ENCODE peak calls at places on chromosome 11, in nine cellular contexts. B, L, I, O, E, G, M, Z and N are unnamed samples.

GRCh38 chr11:2666828-2667570 is 32.8 kb downstream of the KCNQ1OT1 start:
- DNase-seq in B (no peak), L (no peak), I (no peak), O (no peak), E (no peak), G (no peak), M (no peak), Z (no peak), N (peak; percentile 11)

GRCh38 chr11:13174090-13174489 is 103.5 kb upstream of the BMAL1 start:
- DNase-seq in B (peak; percentile 42), L (peak; percentile 28), I (no peak), O (no peak), E (no peak), G (no peak), M (no peak), Z (no peak), N (no peak)

GRCh38 chr11:71452354-71453020 is 516 bp upstream of the NADSYN1 start:
- DNase-seq in B (peak; percentile 65), L (peak; percentile 35), I (no peak), O (peak; percentile 70), E (no peak), G (no peak), M (no peak), Z (peak; percentile 67), N (peak; percentile 52)

GRCh38 chr11:72744474-72744873 is 7.7 kb downstream of the ARAP1 start:
- DNase-seq in B (no peak), L (no peak), I (no peak), O (no peak), E (no peak), G (no peak), M (no peak), Z (no peak), N (no peak)

GRCh38 chr11:35116762-35117588 is 22.0 kb upstream of the CD44 start:
- DNase-seq in B (peak; percentile 77), L (peak; percentile 55), I (no peak), O (no peak), E (no peak), G (no peak), M (no peak), Z (no peak), N (no peak)

GRCh38 chr11:270451-271208 is 7.6 kb upstream of the NLRP6 start:
- DNase-seq in B (no peak), L (no peak), I (no peak), O (no peak), E (no peak), G (no peak), M (no peak), Z (no peak), N (peak; percentile 25)

GRCh38 chr11:77619576-77620198 is 17.9 kb downstream of the CLNS1A start:
- DNase-seq in B (peak; percentile 67), L (peak; percentile 54), I (peak; percentile 44), O (peak; percentile 67), E (no peak), G (no peak), M (peak; percentile 61), Z (peak; percentile 92), N (no peak)

GRCh38 chr11:59845399-59845798 is at the start of gene CBLIF:
- DNase-seq in B (no peak), L (no peak), I (no peak), O (no peak), E (no peak), G (no peak), M (no peak), Z (no peak), N (no peak)

GRCh38 chr11:27386176-27386575 is 23.2 kb upstream of the CCDC34 start:
- DNase-seq in B (no peak), L (no peak), I (no peak), O (no peak), E (no peak), G (no peak), M (no peak), Z (no peak), N (no peak)

GRCh38 chr11:24386551-24387404 is 110.1 kb upstream of the LUZP2 start:
- DNase-seq in B (peak; percentile 69), L (peak; percentile 68), I (no peak), O (no peak), E (peak; percentile 13), G (no peak), M (peak; percentile 18), Z (peak; percentile 60), N (no peak)

GRCh38 chr11:129457321-129457720 is 81.7 kb downstream of the BARX2 start:
- DNase-seq in B (no peak), L (no peak), I (no peak), O (no peak), E (no peak), G (no peak), M (no peak), Z (peak; percentile 83), N (no peak)

GRCh38 chr11:101870510-101870909 is 44.3 kb upstream of the CEP126 start:
- DNase-seq in B (peak; percentile 82), L (peak; percentile 87), I (peak; percentile 41), O (no peak), E (no peak), G (no peak), M (peak; percentile 74), Z (peak; percentile 91), N (no peak)

GRCh38 chr11:2507945-2508749 is 63.3 kb downstream of the KCNQ1 start:
- DNase-seq in B (no peak), L (no peak), I (no peak), O (no peak), E (no peak), G (peak; percentile 1), M (no peak), Z (no peak), N (peak; percentile 15)

GRCh38 chr11:62612366-62613274 is at the start of the genes EML3 and ROM1:
- DNase-seq in B (peak; percentile 92), L (peak; percentile 63), I (no peak), O (peak; percentile 92), E (peak; percentile 97), G (peak; percentile 95), M (peak; percentile 88), Z (peak; percentile 79), N (peak; percentile 97)

GRCh38 chr11:125428486-125429173 is 67.4 kb downstream of the FEZ1 start:
- DNase-seq in B (no peak), L (no peak), I (no peak), O (no peak), E (no peak), G (peak; percentile 54), M (no peak), Z (peak; percentile 23), N (no peak)

GRCh38 chr11:107592256-107592655 is 1.3 kb downstream of the ELMOD1 start:
- DNase-seq in B (no peak), L (no peak), I (no peak), O (no peak), E (no peak), G (no peak), M (no peak), Z (no peak), N (no peak)

GRCh38 chr11:45932217-45932616 is 9.8 kb downstream of the LARGE2 start:
- DNase-seq in B (no peak), L (no peak), I (no peak), O (no peak), E (no peak), G (no peak), M (no peak), Z (no peak), N (no peak)

GRCh38 chr11:119671561-119672015 is 57.4 kb downstream of the NECTIN1 start:
- DNase-seq in B (peak; percentile 82), L (peak; percentile 55), I (no peak), O (no peak), E (peak; percentile 83), G (no peak), M (no peak), Z (no peak), N (no peak)

GRCh38 chr11:45233121-45233803 is 52.9 kb downstream of the SYT13 start:
- DNase-seq in B (peak; percentile 59), L (peak; percentile 37), I (peak; percentile 28), O (peak; percentile 51), E (peak; percentile 91), G (peak; percentile 85), M (peak; percentile 61), Z (peak; percentile 70), N (peak; percentile 86)

GRCh38 chr11:36557991-36558390 is 9.8 kb upstream of the RAG1 start:
- DNase-seq in B (no peak), L (no peak), I (no peak), O (no peak), E (no peak), G (no peak), M (no peak), Z (no peak), N (no peak)

DNA sequence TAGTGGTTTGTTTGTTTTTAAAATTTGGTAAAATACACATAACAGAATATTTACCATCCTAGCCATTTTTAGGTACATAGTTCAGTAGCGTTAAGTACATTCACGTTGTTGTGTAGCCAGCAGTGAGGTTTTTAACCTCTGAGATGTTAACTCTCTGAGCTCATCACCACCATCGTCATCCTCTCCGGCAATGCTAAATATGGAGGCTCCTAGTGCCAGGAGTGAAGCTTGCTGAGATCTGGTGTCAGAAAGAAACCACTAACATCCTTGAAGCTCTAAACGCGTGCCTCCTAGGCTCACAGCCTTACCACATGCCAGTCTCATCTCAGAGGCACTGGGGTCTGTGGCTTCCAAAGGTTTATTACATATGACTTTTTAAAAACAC is 330.2 kb upstream of the B3GAT1 start:
- DNase-seq in B (peak; percentile 46), L (peak; percentile 63), I (no peak), O (no peak), E (no peak), G (no peak), M (no peak), Z (no peak), N (no peak)
- H3K4me2 ChIP-seq in B (peak overlapping the region; percentile 13), L (no peak overlapping the region), I (no peak overlapping the region), O (no peak overlapping the region), E (no peak overlapping the region), G (no peak overlapping the region), M (no peak overlapping the region), Z (no peak overlapping the region), N (no peak overlapping the region)

GRCh38 chr11:130829801-130830562 is 86.3 kb downstream of the SNX19 start:
- DNase-seq in B (peak; percentile 34), L (no peak), I (no peak), O (no peak), E (no peak), G (no peak), M (no peak), Z (no peak), N (no peak)
- H3K4me2 ChIP-seq in B (no peak overlapping the region), L (no peak overlapping the region), I (no peak overlapping the region), O (no peak overlapping the region), E (no peak overlapping the region), G (no peak overlapping the region), M (no peak overlapping the region), Z (no peak overlapping the region), N (no peak overlapping the region)

DNA sequence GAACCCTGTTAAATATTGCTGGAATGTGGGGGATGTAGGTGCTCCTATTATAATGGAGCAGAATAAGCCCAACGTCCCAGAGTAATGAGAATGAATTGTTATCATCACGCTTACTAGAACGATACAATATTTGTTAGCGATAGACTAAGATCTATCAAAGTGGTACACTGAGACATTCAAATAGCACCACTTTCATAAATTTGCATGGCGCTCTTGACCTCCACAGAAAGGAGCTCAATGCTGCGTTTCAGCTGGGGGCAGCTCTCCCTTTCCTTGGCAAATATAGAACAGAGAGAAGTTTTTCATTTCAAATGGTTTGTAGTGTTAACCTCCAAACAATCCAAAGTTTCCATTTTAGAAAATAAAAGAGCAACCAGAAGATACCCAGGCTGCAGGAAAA is 38.2 kb upstream of the BLID start:
- DNase-seq in B (no peak), L (no peak), I (no peak), O (no peak), E (no peak), G (no peak), M (no peak), Z (no peak), N (no peak)
- H3K4me2 ChIP-seq in B (peak overlapping the region; percentile 65), L (no peak overlapping the region), I (peak overlapping the region; percentile 74), O (no peak overlapping the region), E (no peak overlapping the region), G (no peak overlapping the region), M (peak overlapping the region; percentile 97), Z (peak overlapping the region; percentile 95), N (no peak overlapping the region)

GRCh38 chr11:20161230-20161918 is 1.1 kb upstream of the DBX1 start:
- DNase-seq in B (no peak), L (no peak), I (no peak), O (no peak), E (peak; percentile 89), G (no peak), M (no peak), Z (no peak), N (peak; percentile 80)
- H3K4me2 ChIP-seq in B (no peak overlapping the region), L (no peak overlapping the region), I (no peak overlapping the region), O (no peak overlapping the region), E (peak overlapping the region; percentile 65), G (no peak overlapping the region), M (no peak overlapping the region), Z (no peak overlapping the region), N (peak overlapping the region; percentile 51)